ENCODE peak calls at places on chromosomes 4 and X, in four cellular contexts. M is RPMI8226; D is mesendoderm; Y is stimulated activated CD4-positive, alpha-beta T cell treated with anti-CD3 and anti-CD28 coated beads, Interleukin-12 subunit alpha, Interleukin-12 subunit beta, amount 100 ng/mL, for 48 hours. F is an unnamed sample.
A peak's percentile ranks its signal among the peaks of the same experiment; 100 is the strongest.

GRCh38 chr4:14829795-14830194 is 172.5 kb upstream of the CPEB2 start:
- DNase-seq in M (no peak), Y (no peak), D (no peak), F (no peak)

GRCh38 chr4:125169192-125169591 is 145.6 kb upstream of the FAT4 start:
- DNase-seq in Y (no peak), D (no peak), M (no peak), F (no peak)

GRCh38 chr4:149552601-149553000 is 263.0 kb downstream of the IQCM start:
- DNase-seq in D (no peak), Y (no peak), M (no peak), F (no peak)

GRCh38 chr4:25330905-25331816 is 18.6 kb downstream of the ZCCHC4 start:
- DNase-seq in Y (no peak), D (no peak), M (no peak), F (no peak)

GRCh38 chrX:109843963-109844751 is 111.1 kb upstream of the ACSL4 start:
- DNase-seq in Y (no peak), D (no peak), M (peak; percentile 7), F (no peak)

GRCh38 chr4:83010111-83010521 is 507 bp downstream of the LIN54 start:
- DNase-seq in Y (no peak), D (peak; percentile 54), M (peak; percentile 10), F (no peak)

GRCh38 chr4:4675051-4675581 is 133.3 kb upstream of the STX18 start:
- DNase-seq in D (no peak), Y (no peak), M (no peak), F (no peak)

GRCh38 chr4:16588651-16589050 is 309.8 kb downstream of the LDB2 start:
- DNase-seq in M (no peak), D (no peak), Y (no peak), F (no peak)

GRCh38 chr4:100286601-100287000 is 96.3 kb upstream of the DDIT4L start:
- DNase-seq in Y (no peak), D (peak; percentile 48), M (no peak), F (peak; percentile 39)

GRCh38 chr4:161714928-161715327 is 448.9 kb downstream of the FSTL5 start:
- DNase-seq in D (no peak), M (no peak), Y (no peak), F (no peak)